ENCODE peak calls at places on chromosomes 1 and 21, in seven cellular contexts. One of them, this sample, is unnamed.

GRCh38 chr1:115874929-115875328 is 34.0 kb upstream of the NHLH2 start:
- DNase-seq in Peyer's patch: no peak
- DNase-seq in transverse colon: no peak
- DNase-seq in uterus: no peak
- DNase-seq in right lobe of liver: no peak
- DNase-seq in GM23338: no peak
- DNase-seq in brain microvascular endothelial cell: peak
- DNase-seq in this sample: no peak

GRCh38 chr1:39886757-39887231 is 3.5 kb upstream of the TRIT1 start:
- DNase-seq in Peyer's patch: no peak
- DNase-seq in transverse colon: no peak
- DNase-seq in uterus: no peak
- DNase-seq in right lobe of liver: no peak
- DNase-seq in GM23338: peak
- DNase-seq in brain microvascular endothelial cell: no peak
- DNase-seq in this sample: no peak

GRCh38 chr1:159879977-159880376 is 17.5 kb upstream of the VSIG8 start:
- DNase-seq in Peyer's patch: no peak
- DNase-seq in transverse colon: no peak
- DNase-seq in uterus: no peak
- DNase-seq in right lobe of liver: no peak
- DNase-seq in GM23338: no peak
- DNase-seq in brain microvascular endothelial cell: peak
- DNase-seq in this sample: no peak

GRCh38 chr1:152111515-152111968 is 3.7 kb downstream of the TCHH start:
- DNase-seq in Peyer's patch: no peak
- DNase-seq in transverse colon: no peak
- DNase-seq in uterus: no peak
- DNase-seq in right lobe of liver: peak
- DNase-seq in GM23338: peak
- DNase-seq in brain microvascular endothelial cell: peak
- DNase-seq in this sample: peak

GRCh38 chr1:1157426-1157913 is 16.2 kb upstream of the TTLL10 start:
- DNase-seq in Peyer's patch: peak
- DNase-seq in transverse colon: peak
- DNase-seq in uterus: peak
- DNase-seq in right lobe of liver: peak
- DNase-seq in GM23338: peak
- DNase-seq in brain microvascular endothelial cell: peak
- DNase-seq in this sample: peak

GRCh38 chr1:169100883-169101214 is 5.6 kb upstream of the ATP1B1 start:
- DNase-seq in Peyer's patch: no peak
- DNase-seq in transverse colon: no peak
- DNase-seq in uterus: no peak
- DNase-seq in right lobe of liver: no peak
- DNase-seq in GM23338: no peak
- DNase-seq in brain microvascular endothelial cell: no peak
- DNase-seq in this sample: no peak

GRCh38 chr1:6445062-6445763 is 20.6 kb downstream of the ESPN start:
- DNase-seq in Peyer's patch: peak
- DNase-seq in transverse colon: peak
- DNase-seq in uterus: no peak
- DNase-seq in right lobe of liver: peak
- DNase-seq in GM23338: peak
- DNase-seq in brain microvascular endothelial cell: no peak
- DNase-seq in this sample: no peak

GRCh38 chr1:3393024-3393986 is 61.2 kb upstream of the ARHGEF16 start:
- DNase-seq in Peyer's patch: no peak
- DNase-seq in transverse colon: peak
- DNase-seq in uterus: no peak
- DNase-seq in right lobe of liver: no peak
- DNase-seq in GM23338: peak
- DNase-seq in brain microvascular endothelial cell: peak
- DNase-seq in this sample: no peak

DNA sequence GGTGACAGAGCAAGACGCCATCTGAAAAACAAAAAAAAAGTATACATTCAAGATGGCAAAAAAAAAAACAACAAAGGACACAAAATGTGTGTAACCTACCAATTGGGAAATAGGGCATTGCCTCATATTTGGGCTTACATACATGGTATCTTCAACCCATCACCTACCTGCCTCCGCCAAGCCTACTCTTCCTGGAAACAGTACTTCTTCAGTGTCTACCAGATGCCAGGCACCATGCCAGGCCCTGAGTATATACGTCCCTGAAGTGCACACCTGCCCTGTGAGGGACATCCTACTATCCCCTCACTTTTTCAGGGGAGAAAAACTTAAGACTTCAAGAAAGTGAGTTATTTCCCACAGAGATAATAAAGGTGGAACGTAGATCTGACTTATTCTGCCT is 160.2 kb downstream of the TOMM20 start:
- DNase-seq in Peyer's patch: peak
- DNase-seq in transverse colon: no peak
- DNase-seq in uterus: no peak
- DNase-seq in right lobe of liver: no peak
- DNase-seq in GM23338: no peak
- DNase-seq in brain microvascular endothelial cell: no peak
- DNase-seq in this sample: no peak
- H3K27ac ChIP-seq in Peyer's patch: peak
- H3K27ac ChIP-seq in transverse colon: peak
- H3K27ac ChIP-seq in uterus: peak
- H3K27ac ChIP-seq in right lobe of liver: peak
- H3K27ac ChIP-seq in GM23338: no peak
- H3K27ac ChIP-seq in brain microvascular endothelial cell: no peak
- H3K27ac ChIP-seq in this sample: peak

GRCh38 chr21:32916088-32916487 is 109.6 kb upstream of the OLIG2 start:
- DNase-seq in Peyer's patch: no peak
- DNase-seq in transverse colon: no peak
- DNase-seq in uterus: no peak
- DNase-seq in right lobe of liver: no peak
- DNase-seq in GM23338: no peak
- DNase-seq in brain microvascular endothelial cell: no peak
- DNase-seq in this sample: no peak

GRCh38 chr21:32917392-32918135 is 108.2 kb upstream of the OLIG2 start:
- DNase-seq in Peyer's patch: no peak
- DNase-seq in transverse colon: no peak
- DNase-seq in uterus: no peak
- DNase-seq in right lobe of liver: no peak
- DNase-seq in GM23338: no peak
- DNase-seq in brain microvascular endothelial cell: no peak
- DNase-seq in this sample: no peak

GRCh38 chr21:32914424-32915070 is 111.2 kb upstream of the OLIG2 start:
- DNase-seq in Peyer's patch: no peak
- DNase-seq in transverse colon: no peak
- DNase-seq in uterus: no peak
- DNase-seq in right lobe of liver: no peak
- DNase-seq in GM23338: no peak
- DNase-seq in brain microvascular endothelial cell: no peak
- DNase-seq in this sample: no peak

GRCh38 chr21:32916522-32917099 is 109.1 kb upstream of the OLIG2 start:
- DNase-seq in Peyer's patch: no peak
- DNase-seq in transverse colon: no peak
- DNase-seq in uterus: no peak
- DNase-seq in right lobe of liver: no peak
- DNase-seq in GM23338: peak
- DNase-seq in brain microvascular endothelial cell: no peak
- DNase-seq in this sample: no peak

DNA sequence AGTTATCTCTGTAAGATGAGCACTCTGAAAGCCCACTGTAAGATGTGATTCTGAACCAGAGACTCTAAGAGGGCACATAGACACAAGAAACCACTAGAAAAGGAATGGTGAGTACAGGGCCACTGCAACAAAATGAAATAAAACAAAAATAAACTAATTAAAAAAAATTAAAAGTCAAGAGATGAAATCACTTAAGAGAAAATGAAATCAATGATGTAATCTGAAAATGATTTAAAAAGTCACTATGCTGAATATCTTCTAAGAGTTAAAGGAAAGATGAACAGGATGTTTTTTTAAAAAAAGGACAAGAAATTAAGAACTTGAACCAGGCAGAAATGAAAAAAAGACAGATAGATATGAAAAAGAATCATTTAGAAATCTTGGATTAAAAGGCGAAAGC is 110.6 kb upstream of the OLIG2 start:
- DNase-seq in Peyer's patch: no peak
- DNase-seq in transverse colon: no peak
- DNase-seq in uterus: no peak
- DNase-seq in right lobe of liver: no peak
- DNase-seq in GM23338: no peak
- DNase-seq in brain microvascular endothelial cell: no peak
- DNase-seq in this sample: no peak
- H3K27ac ChIP-seq in Peyer's patch: no peak
- H3K27ac ChIP-seq in transverse colon: no peak
- H3K27ac ChIP-seq in uterus: no peak
- H3K27ac ChIP-seq in right lobe of liver: no peak
- H3K27ac ChIP-seq in GM23338: no peak
- H3K27ac ChIP-seq in brain microvascular endothelial cell: no peak
- H3K27ac ChIP-seq in this sample: no peak

GRCh38 chr21:41713495-41714281 is 53.2 kb downstream of the RIPK4 start:
- DNase-seq in Peyer's patch: peak
- DNase-seq in transverse colon: peak
- DNase-seq in uterus: no peak
- DNase-seq in right lobe of liver: peak
- DNase-seq in GM23338: no peak
- DNase-seq in brain microvascular endothelial cell: no peak
- DNase-seq in this sample: no peak
- H3K27ac ChIP-seq in Peyer's patch: peak
- H3K27ac ChIP-seq in transverse colon: no peak
- H3K27ac ChIP-seq in uterus: no peak
- H3K27ac ChIP-seq in right lobe of liver: no peak
- H3K27ac ChIP-seq in GM23338: no peak
- H3K27ac ChIP-seq in brain microvascular endothelial cell: no peak
- H3K27ac ChIP-seq in this sample: no peak

GRCh38 chr1:193432979-193433587 is 246.7 kb upstream of the B3GALT2 start:
- DNase-seq in Peyer's patch: no peak
- DNase-seq in transverse colon: no peak
- DNase-seq in uterus: no peak
- DNase-seq in right lobe of liver: no peak
- DNase-seq in GM23338: no peak
- DNase-seq in brain microvascular endothelial cell: no peak
- DNase-seq in this sample: no peak
- H3K27ac ChIP-seq in Peyer's patch: no peak
- H3K27ac ChIP-seq in transverse colon: no peak
- H3K27ac ChIP-seq in uterus: no peak
- H3K27ac ChIP-seq in right lobe of liver: no peak
- H3K27ac ChIP-seq in GM23338: no peak
- H3K27ac ChIP-seq in brain microvascular endothelial cell: no peak
- H3K27ac ChIP-seq in this sample: no peak

GRCh38 chr1:11880181-11880575 is 21.4 kb upstream of the NPPB start:
- DNase-seq in Peyer's patch: no peak
- DNase-seq in transverse colon: no peak
- DNase-seq in uterus: no peak
- DNase-seq in right lobe of liver: no peak
- DNase-seq in GM23338: no peak
- DNase-seq in brain microvascular endothelial cell: no peak
- DNase-seq in this sample: no peak
- H3K27ac ChIP-seq in Peyer's patch: peak
- H3K27ac ChIP-seq in transverse colon: no peak
- H3K27ac ChIP-seq in uterus: no peak
- H3K27ac ChIP-seq in right lobe of liver: no peak
- H3K27ac ChIP-seq in GM23338: no peak
- H3K27ac ChIP-seq in brain microvascular endothelial cell: no peak
- H3K27ac ChIP-seq in this sample: no peak

DNA sequence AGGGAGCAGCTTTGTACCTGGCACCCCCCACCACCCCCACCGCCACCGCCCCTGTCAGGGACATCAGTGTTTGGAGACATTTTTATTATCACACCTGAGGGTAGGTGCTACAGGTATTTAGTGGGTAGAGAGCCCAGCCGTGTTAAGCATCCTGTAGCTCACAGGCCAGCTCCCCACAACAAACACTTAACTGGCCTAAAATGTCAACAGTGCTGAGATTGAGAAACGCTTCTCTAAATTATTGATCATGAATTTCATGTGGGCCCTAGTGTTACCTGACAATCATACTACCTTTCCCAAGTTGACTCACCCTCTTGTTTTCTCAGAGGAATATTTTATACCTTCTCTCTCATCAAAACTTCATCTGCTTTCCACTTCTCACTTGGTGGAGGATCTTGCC is 21.4 kb downstream of the ELF3 start:
- DNase-seq in Peyer's patch: no peak
- DNase-seq in transverse colon: no peak
- DNase-seq in uterus: no peak
- DNase-seq in right lobe of liver: no peak
- DNase-seq in GM23338: no peak
- DNase-seq in brain microvascular endothelial cell: no peak
- DNase-seq in this sample: no peak
- H3K27ac ChIP-seq in Peyer's patch: no peak
- H3K27ac ChIP-seq in transverse colon: peak
- H3K27ac ChIP-seq in uterus: no peak
- H3K27ac ChIP-seq in right lobe of liver: peak
- H3K27ac ChIP-seq in GM23338: no peak
- H3K27ac ChIP-seq in brain microvascular endothelial cell: no peak
- H3K27ac ChIP-seq in this sample: no peak

DNA sequence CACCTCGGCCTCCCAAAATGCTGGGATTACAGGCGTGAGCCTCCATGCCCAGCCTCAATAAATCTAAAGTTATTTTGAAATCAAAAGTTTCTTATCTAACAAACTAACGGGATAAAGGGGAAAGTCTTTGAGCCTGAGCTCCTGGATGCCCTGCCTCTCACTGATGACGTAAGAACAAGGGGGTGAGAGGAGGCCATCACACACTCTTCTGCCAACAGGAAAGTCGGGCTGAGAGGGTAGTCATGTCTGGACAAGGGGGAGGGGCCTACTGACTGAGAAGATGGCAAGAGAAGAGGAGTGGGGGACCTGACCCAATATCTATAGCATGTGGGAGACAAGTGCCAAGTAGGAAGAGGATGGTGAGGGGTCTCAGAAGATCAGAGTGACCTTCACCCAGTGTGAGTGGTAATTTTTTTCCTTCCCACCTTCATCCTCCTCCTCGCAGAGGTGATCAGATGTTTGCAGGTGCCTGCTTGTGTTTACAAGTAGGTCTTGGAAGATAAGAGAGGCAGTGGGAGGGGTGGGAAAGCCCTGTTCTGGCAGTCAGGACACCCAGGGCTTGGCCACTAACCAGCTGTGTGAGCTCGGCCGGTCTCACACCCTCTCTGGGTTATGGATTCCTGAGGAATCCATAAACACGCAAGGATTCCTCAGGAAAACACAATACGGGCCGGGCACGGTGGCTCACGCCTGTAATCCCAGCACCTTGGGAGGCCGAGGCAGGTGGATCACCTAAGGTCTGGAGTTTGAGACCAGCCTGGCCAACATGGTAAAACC is 9.6 kb downstream of the UQCRHL start:
- DNase-seq in Peyer's patch: no peak
- DNase-seq in transverse colon: no peak
- DNase-seq in uterus: no peak
- DNase-seq in right lobe of liver: no peak
- DNase-seq in GM23338: no peak
- DNase-seq in brain microvascular endothelial cell: no peak
- DNase-seq in this sample: no peak
- H3K27ac ChIP-seq in Peyer's patch: peak
- H3K27ac ChIP-seq in transverse colon: peak
- H3K27ac ChIP-seq in uterus: peak
- H3K27ac ChIP-seq in right lobe of liver: no peak
- H3K27ac ChIP-seq in GM23338: no peak
- H3K27ac ChIP-seq in brain microvascular endothelial cell: peak
- H3K27ac ChIP-seq in this sample: no peak